ENCODE peak calls at places on chromosomes 13 and 19, in seven cellular contexts. L, Z, P, R, O, T and J are unnamed samples.

GRCh38 chr13:52707375-52707774 is 32.2 kb downstream of the CNMD start:
- DNase-seq in L (no peak), Z (no peak), P (no peak), R (no peak), O (no peak), T (no peak), J (peak)

GRCh38 chr13:113654591-113655357 is 3.2 kb downstream of the ATP4B start:
- DNase-seq in L (no peak), Z (no peak), P (no peak), R (no peak), O (no peak), T (no peak), J (no peak)

GRCh38 chr19:41325947-41326706 is 16.2 kb downstream of the CCDC97 start:
- DNase-seq in L (peak), Z (peak), P (no peak), R (no peak), O (no peak), T (no peak), J (peak)

GRCh38 chr19:8342684-8343482 is at the start of gene KANK3:
- DNase-seq in L (peak), Z (peak), P (peak), R (peak), O (peak), T (peak), J (peak)

GRCh38 chr13:51950722-51951121 is 60.5 kb downstream of the ATP7B start:
- DNase-seq in L (no peak), Z (no peak), P (no peak), R (no peak), O (no peak), T (no peak), J (no peak)

GRCh38 chr19:19120308-19121156 is 17.7 kb downstream of the TMEM161A start:
- DNase-seq in L (peak), Z (peak), P (no peak), R (peak), O (peak), T (peak), J (peak)

GRCh38 chr13:77779461-77780272 is 82.2 kb downstream of the SLAIN1 start:
- DNase-seq in L (peak), Z (peak), P (no peak), R (peak), O (peak), T (peak), J (peak)

GRCh38 chr19:16342002-16342715 is 17.5 kb downstream of the KLF2 start:
- DNase-seq in L (peak), Z (peak), P (no peak), R (no peak), O (no peak), T (no peak), J (peak)

GRCh38 chr19:1070576-1070930 is 3.6 kb downstream of the ARHGAP45 start:
- DNase-seq in L (no peak), Z (no peak), P (no peak), R (no peak), O (no peak), T (no peak), J (no peak)

GRCh38 chr13:37716796-37717195 is 118.2 kb upstream of the POSTN start:
- DNase-seq in L (no peak), Z (no peak), P (no peak), R (no peak), O (no peak), T (no peak), J (no peak)

GRCh38 chr19:16860118-16860517 is 28.7 kb upstream of the F2RL3 start:
- DNase-seq in L (no peak), Z (no peak), P (no peak), R (no peak), O (no peak), T (no peak), J (no peak)

GRCh38 chr19:55546822-55547614 is 1.7 kb upstream of the SBK3 start:
- DNase-seq in L (peak), Z (no peak), P (peak), R (no peak), O (no peak), T (no peak), J (peak)

GRCh38 chr19:18160792-18161690 is 8.1 kb downstream of the PIK3R2 start:
- DNase-seq in L (peak), Z (peak), P (peak), R (peak), O (peak), T (peak), J (peak)

GRCh38 chr13:113997845-113998751 is 24.2 kb upstream of the C13orf46 start:
- DNase-seq in L (no peak), Z (no peak), P (peak), R (no peak), O (no peak), T (no peak), J (peak)

GRCh38 chr13:40958655-40959054 is 60.5 kb downstream of the ELF1 start:
- DNase-seq in L (no peak), Z (no peak), P (no peak), R (no peak), O (no peak), T (no peak), J (no peak)

GRCh38 chr13:27745301-27745700 is 47.0 kb upstream of the GSX1 start:
- DNase-seq in L (no peak), Z (no peak), P (no peak), R (no peak), O (no peak), T (no peak), J (no peak)

GRCh38 chr19:43555185-43555770 is 20.0 kb downstream of the XRCC1 start:
- DNase-seq in L (peak), Z (peak), P (no peak), R (peak), O (peak), T (peak), J (peak)

GRCh38 chr19:18046066-18046718 is 38.2 kb downstream of the ARRDC2 start:
- DNase-seq in L (peak), Z (no peak), P (no peak), R (peak), O (peak), T (no peak), J (peak)

GRCh38 chr13:35549481-35549880 is 73.0 kb upstream of the MAB21L1 start:
- DNase-seq in L (no peak), Z (peak), P (no peak), R (peak), O (peak), T (no peak), J (peak)

GRCh38 chr19:16371540-16371986 is 46.9 kb downstream of the KLF2 start:
- DNase-seq in L (peak), Z (peak), P (peak), R (no peak), O (peak), T (no peak), J (no peak)

GRCh38 chr13:70523622-70524021 is 415.4 kb upstream of the KLHL1 start:
- DNase-seq in L (no peak), Z (no peak), P (no peak), R (no peak), O (no peak), T (no peak), J (no peak)

GRCh38 chr19:18698321-18699167 is 15.1 kb downstream of the CRTC1 start:
- DNase-seq in L (no peak), Z (no peak), P (no peak), R (no peak), O (no peak), T (no peak), J (no peak)

GRCh38 chr19:44640518-44640917 is 3.2 kb upstream of the PVR start:
- DNase-seq in L (no peak), Z (no peak), P (no peak), R (no peak), O (no peak), T (no peak), J (peak)

GRCh38 chr13:85970727-85971126 is 171.5 kb upstream of the SLITRK6 start:
- DNase-seq in L (no peak), Z (no peak), P (no peak), R (peak), O (no peak), T (no peak), J (peak)

GRCh38 chr13:20997301-20998061 is 63.9 kb downstream of the LATS2 start:
- DNase-seq in L (no peak), Z (no peak), P (no peak), R (no peak), O (no peak), T (no peak), J (peak)

GRCh38 chr19:46624958-46625661 is at the start of gene PTGIR:
- DNase-seq in L (peak), Z (no peak), P (peak), R (no peak), O (no peak), T (no peak), J (peak)

GRCh38 chr13:110758195-110758594 is 44.7 kb downstream of the ING1 start:
- DNase-seq in L (no peak), Z (no peak), P (no peak), R (no peak), O (no peak), T (no peak), J (peak)

GRCh38 chr13:80133631-80134083 is 207.3 kb downstream of the SPRY2 start:
- DNase-seq in L (no peak), Z (no peak), P (no peak), R (no peak), O (peak), T (no peak), J (peak)

GRCh38 chr19:10848208-10848843 is at the start of gene C19orf38:
- DNase-seq in L (peak), Z (peak), P (no peak), R (no peak), O (no peak), T (no peak), J (no peak)

GRCh38 chr19:58509731-58510083 is 2.1 kb downstream of the SLC27A5 start:
- DNase-seq in L (no peak), Z (no peak), P (no peak), R (no peak), O (no peak), T (no peak), J (no peak)

GRCh38 chr19:33905473-33905936 is 108.8 kb downstream of the KCTD15 start:
- DNase-seq in L (no peak), Z (no peak), P (peak), R (no peak), O (no peak), T (no peak), J (no peak)

GRCh38 chr13:63840551-63841421 is 2425.1 kb upstream of the PCDH20 start:
- DNase-seq in L (no peak), Z (no peak), P (no peak), R (no peak), O (no peak), T (no peak), J (no peak)

GRCh38 chr13:110000534-110001345 is 214.4 kb upstream of the IRS2 start:
- DNase-seq in L (no peak), Z (no peak), P (no peak), R (no peak), O (no peak), T (no peak), J (peak)

GRCh38 chr19:49528211-49528771 is 488 bp downstream of the RCN3 start:
- DNase-seq in L (no peak), Z (no peak), P (no peak), R (no peak), O (no peak), T (no peak), J (peak)

GRCh38 chr19:4723465-4724251 is at the start of gene DPP9:
- DNase-seq in L (peak), Z (peak), P (peak), R (peak), O (peak), T (peak), J (peak)

GRCh38 chr13:38264363-38265134 is 85.1 kb upstream of the UFM1 start:
- DNase-seq in L (no peak), Z (no peak), P (no peak), R (no peak), O (no peak), T (no peak), J (no peak)

GRCh38 chr19:19822148-19822429 is 539 bp upstream of the ZNF506 start:
- DNase-seq in L (no peak), Z (no peak), P (no peak), R (no peak), O (no peak), T (no peak), J (peak)

GRCh38 chr19:39679056-39679790 is 23.5 kb downstream of the LGALS16 start:
- DNase-seq in L (peak), Z (peak), P (no peak), R (no peak), O (peak), T (no peak), J (no peak)

GRCh38 chr13:94602467-94602866 is 810 bp downstream of the GPR180 start:
- DNase-seq in L (no peak), Z (no peak), P (no peak), R (no peak), O (peak), T (no peak), J (no peak)